ENCODE peak calls at places on chromosomes 11 and 22, in seven cellular contexts. C is stimulated activated CD4-positive, alpha-beta T cell treated with anti-CD3 and anti-CD28 coated beads, Interleukin-1b, Interleukin-23, amount 100 ng/mL, for 48 hours; Z is H1; G is NCI-H1092 treated with DMSO at 0.1 percent for 48 hours; Q is GM23248; M is Calu3; A is T-helper 9 cell. O is an unnamed sample.

GRCh38 chr22:28034760-28035401 is 115.8 kb upstream of the PITPNB start:
- DNase-seq in C (no peak), Z (no peak), G (peak), Q (peak), M (no peak), A (no peak), O (no peak)

GRCh38 chr11:134045799-134046635 is 22.9 kb upstream of the JAM3 start:
- DNase-seq in C (peak), Z (no peak), G (peak), Q (no peak), M (peak), A (no peak), O (no peak)

GRCh38 chr22:29751139-29751538 is 15.7 kb downstream of the ZMAT5 start:
- DNase-seq in C (peak), Z (no peak), G (no peak), Q (no peak), M (no peak), A (no peak), O (no peak)

GRCh38 chr11:119671048-119671447 is 58.0 kb downstream of the NECTIN1 start:
- DNase-seq in C (no peak), Z (no peak), G (peak), Q (no peak), M (no peak), A (no peak), O (no peak)

GRCh38 chr11:94546886-94547285 is 3.2 kb downstream of the FUT4 start:
- DNase-seq in C (no peak), Z (no peak), G (no peak), Q (no peak), M (no peak), A (no peak), O (no peak)

GRCh38 chr22:26707090-26707489 is 49.7 kb downstream of the MIAT start:
- DNase-seq in C (no peak), Z (no peak), G (no peak), Q (no peak), M (no peak), A (no peak), O (no peak)

GRCh38 chr22:31723699-31724098 is 26.2 kb downstream of the PRR14L start:
- DNase-seq in C (no peak), Z (no peak), G (no peak), Q (no peak), M (no peak), A (no peak), O (no peak)

GRCh38 chr22:25900880-25901279 is 158.9 kb downstream of the MYO18B start:
- DNase-seq in C (no peak), Z (no peak), G (no peak), Q (no peak), M (no peak), A (no peak), O (no peak)

GRCh38 chr11:114154271-114155047 is 94.9 kb downstream of the ZBTB16 start:
- DNase-seq in C (no peak), Z (no peak), G (no peak), Q (peak), M (no peak), A (no peak), O (no peak)

GRCh38 chr22:41368543-41368817 is 13.3 kb upstream of the TEF start:
- DNase-seq in C (no peak), Z (no peak), G (no peak), Q (no peak), M (no peak), A (no peak), O (no peak)

GRCh38 chr11:93498099-93499040 is 44.8 kb downstream of the SMCO4 start:
- DNase-seq in C (no peak), Z (peak), G (no peak), Q (peak), M (no peak), A (no peak), O (no peak)

GRCh38 chr11:8068605-8069221 is 12.3 kb upstream of the TUB start:
- DNase-seq in C (no peak), Z (no peak), G (peak), Q (peak), M (no peak), A (no peak), O (no peak)

GRCh38 chr11:128716661-128717210 is 22.9 kb downstream of the FLI1 start:
- DNase-seq in C (peak), Z (no peak), G (no peak), Q (peak), M (no peak), A (peak), O (peak)

GRCh38 chr22:28329582-28330073 is 350.0 kb downstream of the TTC28 start:
- DNase-seq in C (no peak), Z (no peak), G (no peak), Q (peak), M (no peak), A (no peak), O (no peak)

GRCh38 chr22:32558681-32559355 is 84.2 kb downstream of the FBXO7 start:
- DNase-seq in C (peak), Z (no peak), G (no peak), Q (peak), M (peak), A (no peak), O (no peak)

GRCh38 chr11:46055371-46055770 is 65.9 kb downstream of the PHF21A start:
- DNase-seq in C (no peak), Z (peak), G (no peak), Q (peak), M (no peak), A (no peak), O (no peak)

GRCh38 chr11:516400-516799 is 9.4 kb upstream of the RNH1 start:
- DNase-seq in C (no peak), Z (no peak), G (no peak), Q (no peak), M (no peak), A (no peak), O (no peak)